ENCODE peak calls at places on chromosome 3, in eight cellular contexts. U, S, T, B, O, M, R and E are unnamed samples.

GRCh38 chr3:137709011-137709601 is 55.0 kb upstream of the SOX14 start:
- DNase-seq in S (no peak), O (peak; percentile 6), T (no peak), M (no peak), R (peak; percentile 31), B (peak; percentile 9), U (no peak), E (peak; percentile 1)

GRCh38 chr3:73746610-73747009 is 121.9 kb upstream of the PDZRN3 start:
- DNase-seq in T (no peak), S (no peak), R (no peak), B (no peak), M (no peak), O (no peak), U (no peak), E (no peak)

GRCh38 chr3:194161181-194162045 is 25.5 kb downstream of the HES1 start:
- DNase-seq in U (no peak), T (no peak), M (no peak), R (no peak), S (no peak), O (no peak), B (peak; percentile 77), E (no peak)

GRCh38 chr3:122560680-122561079 is 3.4 kb downstream of the PARP9 start:
- DNase-seq in O (peak; percentile 26), R (peak; percentile 70), B (peak; percentile 84), U (peak; percentile 8), M (peak; percentile 64), S (no peak), T (no peak), E (peak; percentile 71)

GRCh38 chr3:135918600-135918999 is 46.9 kb upstream of the PPP2R3A start:
- DNase-seq in M (no peak), R (peak; percentile 15), T (no peak), S (no peak), B (no peak), U (no peak), O (no peak), E (no peak)

GRCh38 chr3:136632625-136633081 is 119.5 kb downstream of the STAG1 start:
- DNase-seq in T (no peak), O (no peak), R (no peak), B (no peak), U (no peak), S (no peak), M (no peak), E (no peak)

GRCh38 chr3:82163907-82164520 is 402.6 kb upstream of the GBE1 start:
- DNase-seq in B (no peak), O (no peak), U (peak; percentile 9), T (no peak), M (no peak), S (no peak), R (peak; percentile 41), E (peak; percentile 29)

GRCh38 chr3:149221783-149222517 is at the start of gene CP:
- DNase-seq in R (no peak), M (no peak), O (no peak), T (no peak), U (no peak), B (no peak), S (no peak), E (no peak)

GRCh38 chr3:33064929-33065328 is 32.0 kb downstream of the GLB1 start:
- DNase-seq in O (no peak), U (peak; percentile 36), B (no peak), M (no peak), R (peak; percentile 33), T (no peak), S (no peak), E (peak; percentile 54)

GRCh38 chr3:179098388-179099077 is 26.9 kb upstream of the ZMAT3 start:
- DNase-seq in O (peak; percentile 26), M (no peak), U (peak; percentile 27), R (no peak), T (no peak), S (no peak), B (no peak), E (no peak)

GRCh38 chr3:170467007-170467406 is 48.3 kb downstream of the CLDN11 start:
- DNase-seq in B (no peak), O (no peak), S (no peak), R (no peak), M (no peak), T (no peak), U (no peak), E (no peak)

GRCh38 chr3:130276203-130276803 is 69.2 kb upstream of the COL6A5 start:
- DNase-seq in U (peak; percentile 56), R (peak; percentile 60), O (peak; percentile 23), T (no peak), S (no peak), B (peak; percentile 19), M (no peak), E (peak; percentile 71)

GRCh38 chr3:50388720-50389352 is 29.5 kb upstream of the TMEM115 start:
- DNase-seq in O (no peak), T (no peak), S (no peak), R (no peak), U (no peak), M (no peak), B (no peak), E (no peak)

GRCh38 chr3:193563429-193563828 is 8.7 kb upstream of the ATP13A4 start:
- DNase-seq in U (no peak), M (no peak), T (no peak), S (no peak), B (peak; percentile 42), R (peak; percentile 4), O (no peak), E (no peak)

GRCh38 chr3:46470831-46471230 is 6.1 kb upstream of the LTF start:
- DNase-seq in T (no peak), O (no peak), M (no peak), U (no peak), B (no peak), R (no peak), S (no peak), E (no peak)

GRCh38 chr3:105040026-105040622 is 326.6 kb upstream of the ALCAM start:
- DNase-seq in S (no peak), T (no peak), R (no peak), U (no peak), B (no peak), O (no peak), M (no peak), E (no peak)

GRCh38 chr3:123737168-123737567 is 147.0 kb downstream of the MYLK start:
- DNase-seq in B (no peak), T (no peak), U (no peak), O (no peak), S (no peak), M (no peak), R (no peak), E (no peak)

DNA sequence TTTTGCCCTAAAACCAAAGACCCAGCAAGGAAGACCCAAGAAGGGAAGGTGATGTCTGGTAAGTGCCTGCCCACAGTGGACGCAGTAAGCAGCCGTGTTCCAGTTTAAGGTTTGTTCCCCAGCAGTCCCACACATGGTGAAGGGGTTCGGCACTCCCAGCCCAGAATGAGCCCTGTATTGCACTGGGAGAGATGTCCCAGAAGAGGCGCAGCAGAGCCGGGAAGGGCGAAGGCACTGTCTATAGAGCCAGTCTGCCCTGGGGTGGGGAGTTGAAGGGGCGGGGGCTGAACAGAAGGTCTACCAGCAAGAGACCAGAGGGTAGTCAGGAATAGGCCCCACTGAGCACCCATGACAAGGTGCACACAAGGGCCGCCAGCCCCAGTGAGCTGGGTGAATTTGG is 6.4 kb downstream of the TMEM158 start:
- DNase-seq in T (no peak), S (no peak), M (no peak), R (no peak), U (no peak), O (no peak), B (no peak), E (no peak)
- TF ChIP-seq POLR2A in T (no peak), S (no peak), M (no peak), R (no peak), U (no peak), O (no peak), B (no peak), E (no peak)

DNA sequence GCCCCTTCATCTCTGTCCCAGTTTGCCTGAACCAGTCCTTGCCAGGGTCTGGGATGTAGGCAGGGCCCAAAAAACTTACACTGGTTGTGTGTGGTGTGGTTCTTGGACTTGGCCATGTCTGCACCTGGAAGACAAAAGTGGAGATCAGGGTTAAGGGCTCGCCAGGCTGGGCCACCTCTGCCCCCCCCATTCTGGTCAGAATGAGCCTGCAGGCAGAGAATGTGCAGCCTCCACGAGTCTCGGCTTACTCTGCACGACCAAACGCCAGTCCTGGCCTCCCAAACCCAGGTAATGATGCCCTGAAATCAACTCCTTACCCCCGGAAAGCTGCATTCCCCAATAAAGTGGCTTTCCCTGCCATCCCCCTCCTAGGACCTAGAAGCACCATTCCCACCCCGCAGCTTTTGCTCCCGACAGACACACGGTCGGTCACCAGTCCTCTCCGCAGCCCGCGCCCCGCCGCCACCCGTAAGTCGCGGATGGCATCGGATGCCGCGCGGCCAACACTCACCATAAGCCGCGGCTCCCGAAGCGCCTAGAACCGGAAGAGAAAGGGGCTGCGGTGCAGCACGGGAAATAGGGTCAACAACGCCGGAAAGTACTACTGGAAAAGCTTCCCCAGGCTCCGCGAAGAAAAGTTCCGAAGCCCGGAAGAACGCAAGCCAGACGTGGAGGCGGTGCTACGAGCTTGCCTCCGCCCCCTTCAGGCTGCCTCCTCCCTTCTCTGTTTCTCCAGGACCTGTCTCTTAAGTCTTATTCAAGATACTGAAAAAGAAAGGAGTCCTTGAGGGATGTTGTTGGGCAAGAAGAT is at the start of gene RPL29:
- DNase-seq in O (peak; percentile 88), R (peak; percentile 96), S (peak; percentile 90), T (peak; percentile 97), U (peak; percentile 78), M (peak; percentile 88), B (peak; percentile 95), E (peak; percentile 96)
- TF ChIP-seq POLR2A in O (peak; percentile 81), R (peak; percentile 95), S (peak; percentile 64), T (peak; percentile 48), U (peak; percentile 98), M (peak; percentile 61), B (peak; percentile 79), E (peak; percentile 95)

DNA sequence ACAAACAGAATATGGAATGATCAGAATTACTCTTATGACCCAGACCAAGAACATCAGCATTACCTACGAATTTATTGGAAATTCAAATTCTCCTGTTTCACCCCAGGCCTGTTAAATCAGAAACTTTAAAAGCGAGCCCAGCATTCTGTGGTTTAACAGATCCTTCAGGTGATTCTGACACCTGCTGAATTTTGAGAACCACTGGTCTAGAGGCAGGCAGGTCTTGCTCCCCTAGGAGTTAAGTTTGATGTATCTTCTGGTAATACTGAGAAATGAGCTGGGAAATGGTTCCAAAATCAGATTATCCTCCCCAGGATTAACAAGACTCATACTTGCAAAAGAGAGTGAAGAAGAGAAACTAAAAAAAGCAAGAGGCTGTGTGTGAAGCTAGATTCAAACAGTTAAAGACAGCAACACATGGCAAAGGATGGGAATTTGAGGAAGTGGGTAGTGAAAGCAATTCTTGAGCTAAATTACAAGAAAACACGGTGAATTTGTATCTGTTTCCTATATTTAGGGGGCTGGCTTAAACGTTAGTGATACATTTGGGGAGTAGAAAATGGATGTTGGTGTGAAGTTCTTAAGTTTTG is 66.0 kb downstream of the FLNB start:
- DNase-seq in O (no peak), S (no peak), M (no peak), R (peak; percentile 57), B (no peak), U (no peak), T (no peak), E (no peak)
- TF ChIP-seq POLR2A in O (no peak), S (no peak), M (no peak), R (no peak), B (no peak), U (no peak), T (no peak), E (no peak)

DNA sequence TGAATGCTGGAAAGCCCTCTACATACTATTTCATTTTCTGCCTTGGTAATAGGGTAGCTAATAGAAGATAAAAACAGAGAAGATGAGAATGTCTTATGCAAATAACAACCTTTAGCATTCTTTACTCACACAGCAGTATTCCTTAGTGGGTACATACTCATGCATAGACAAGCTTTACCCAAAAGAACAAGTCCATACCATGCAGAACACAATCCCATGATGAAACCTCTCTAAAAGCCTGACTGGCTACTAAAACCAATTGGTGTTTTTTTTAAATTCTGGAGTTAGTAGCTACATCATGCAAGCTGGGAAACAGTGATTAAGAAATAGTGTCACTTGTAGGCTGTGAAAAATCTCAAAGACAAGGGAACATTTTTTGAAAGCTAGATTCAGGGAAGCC is 104.8 kb downstream of the DHX30 start:
- DNase-seq in O (no peak), S (no peak), U (no peak), R (no peak), T (no peak), B (no peak), M (no peak), E (no peak)
- TF ChIP-seq POLR2A in O (no peak), S (no peak), U (no peak), R (no peak), T (no peak), B (no peak), M (no peak), E (no peak)